ENCODE peak calls at places on chromosome 9, in eight cellular contexts. D is mucosa of descending colon, S is AG04450, X is NCI-H1092 treated with DMSO at 0.1 percent for 48 hours, Y is fibroblast of pulmonary artery, R is colonic mucosa, W is A549, M is HL-60. V is an unnamed sample.
A peak's percentile ranks its signal among the peaks of the same experiment; 100 is the strongest.

GRCh38 chr9:19085295-19085694 is 17.4 kb downstream of the HAUS6 start:
- DNase-seq in R (no peak), W (peak; percentile 23), Y (peak; percentile 16), M (no peak), D (no peak), S (no peak), X (peak; percentile 37), V (no peak)

GRCh38 chr9:17906841-17907779 is 328.2 kb downstream of the SH3GL2 start:
- DNase-seq in X (no peak), W (no peak), R (peak; percentile 73), D (peak; percentile 72), S (no peak), M (no peak), Y (no peak), V (peak; percentile 74)

GRCh38 chr9:93380410-93381060 is 71.0 kb upstream of the FAM120A start:
- DNase-seq in R (no peak), M (no peak), Y (no peak), X (no peak), W (no peak), S (no peak), D (no peak), V (no peak)

GRCh38 chr9:126462617-126463016 is 136.0 kb downstream of the MVB12B start:
- DNase-seq in R (no peak), D (no peak), W (no peak), X (no peak), M (no peak), S (no peak), Y (no peak), V (no peak)

GRCh38 chr9:99056186-99056585 is 48.7 kb upstream of the TGFBR1 start:
- DNase-seq in D (no peak), S (no peak), X (no peak), M (no peak), Y (no peak), W (no peak), R (no peak), V (no peak)

GRCh38 chr9:124000784-124001444 is 10.7 kb upstream of the LHX2 start:
- DNase-seq in S (no peak), M (no peak), R (no peak), W (no peak), X (peak; percentile 14), D (no peak), Y (no peak), V (no peak)

GRCh38 chr9:115606851-115607250 is 488.9 kb upstream of the TNC start:
- DNase-seq in M (no peak), S (no peak), R (no peak), D (no peak), X (no peak), W (no peak), Y (no peak), V (no peak)

GRCh38 chr9:136747161-136748060 is 914 bp downstream of the LCN6 start:
- DNase-seq in M (no peak), S (no peak), D (no peak), W (no peak), X (no peak), R (no peak), Y (no peak), V (no peak)

GRCh38 chr9:109907400-109907799 is 127.4 kb downstream of the PALM2AKAP2 start:
- DNase-seq in S (no peak), D (peak; percentile 59), M (no peak), W (no peak), Y (peak; percentile 92), X (no peak), R (peak; percentile 70), V (peak; percentile 61)

GRCh38 chr9:117290809-117291208 is 124.0 kb downstream of the ASTN2 start:
- DNase-seq in Y (no peak), R (no peak), W (no peak), D (no peak), S (no peak), X (no peak), M (no peak), V (no peak)

GRCh38 chr9:71273613-71274012 is 152.2 kb upstream of the TRPM3 start:
- DNase-seq in Y (no peak), D (no peak), W (no peak), R (no peak), M (no peak), S (no peak), X (no peak), V (no peak)

GRCh38 chr9:89622933-89623861 is 18.4 kb downstream of the GADD45G start:
- DNase-seq in S (no peak), R (no peak), X (no peak), D (no peak), M (no peak), W (no peak), Y (no peak), V (no peak)

GRCh38 chr9:129752915-129753724 is at the start of gene PTGES:
- DNase-seq in X (no peak), D (peak; percentile 70), S (peak; percentile 68), M (peak; percentile 12), Y (peak; percentile 82), R (peak; percentile 78), W (peak; percentile 79), V (peak; percentile 73)

GRCh38 chr9:91623004-91623403 is 199.4 kb upstream of the NFIL3 start:
- DNase-seq in Y (no peak), S (no peak), M (no peak), R (no peak), X (no peak), D (no peak), W (no peak), V (no peak)

GRCh38 chr9:134747951-134748489 is 106.4 kb downstream of the COL5A1 start:
- DNase-seq in M (no peak), X (no peak), W (no peak), D (no peak), S (no peak), Y (no peak), R (no peak), V (no peak)

GRCh38 chr9:92740446-92740961 is 24.1 kb downstream of the BICD2 start:
- DNase-seq in R (no peak), Y (no peak), S (no peak), D (no peak), X (no peak), M (peak; percentile 18), W (no peak), V (no peak)

GRCh38 chr9:78866228-78867132 is 569.6 kb downstream of the PSAT1 start:
- DNase-seq in R (no peak), S (peak; percentile 59), M (no peak), D (no peak), W (peak; percentile 97), X (no peak), Y (peak; percentile 91), V (no peak)

GRCh38 chr9:31615964-31616363 is 768.5 kb upstream of the ACO1 start:
- DNase-seq in Y (no peak), S (no peak), R (no peak), D (no peak), W (no peak), M (no peak), X (no peak), V (no peak)

GRCh38 chr9:88256216-88256615 is 117.9 kb upstream of the SPATA31C2 start:
- DNase-seq in R (no peak), S (no peak), Y (no peak), X (no peak), D (no peak), M (no peak), W (no peak), V (no peak)

GRCh38 chr9:81080185-81080584 is 609.2 kb downstream of the TLE1 start:
- DNase-seq in R (no peak), D (no peak), M (no peak), W (no peak), S (no peak), Y (no peak), X (no peak), V (no peak)

GRCh38 chr9:38253200-38253599 is 139.3 kb upstream of the ALDH1B1 start:
- DNase-seq in Y (no peak), W (no peak), D (no peak), M (no peak), R (no peak), S (no peak), X (no peak), V (no peak)

GRCh38 chr9:136045595-136046554 is 49.2 kb downstream of the NACC2 start:
- DNase-seq in S (no peak), X (no peak), R (no peak), M (peak; percentile 92), D (no peak), Y (peak; percentile 39), W (no peak), V (no peak)

GRCh38 chr9:114824130-114824529 is 18.3 kb upstream of the TNFSF15 start:
- DNase-seq in Y (peak; percentile 42), S (peak; percentile 36), M (no peak), D (no peak), X (no peak), R (no peak), W (no peak), V (no peak)

GRCh38 chr9:93950619-93951601 is 4.2 kb downstream of the BARX1 start:
- DNase-seq in R (peak; percentile 32), S (no peak), X (no peak), D (peak; percentile 43), W (no peak), Y (no peak), M (no peak), V (no peak)

GRCh38 chr9:93200989-93201339 is 17.0 kb downstream of the WNK2 start:
- DNase-seq in W (no peak), Y (no peak), X (peak; percentile 34), D (no peak), M (no peak), S (no peak), R (no peak), V (no peak)

GRCh38 chr9:77023726-77024125 is 4.3 kb downstream of the FOXB2 start:
- DNase-seq in R (no peak), X (no peak), W (no peak), D (no peak), S (no peak), M (no peak), Y (no peak), V (no peak)

GRCh38 chr9:114497220-114497619 is 8.1 kb downstream of the WHRN start:
- DNase-seq in D (no peak), S (no peak), R (no peak), X (no peak), M (no peak), W (no peak), Y (no peak), V (no peak)

GRCh38 chr9:5719546-5719945 is 90.6 kb downstream of the RIC1 start:
- DNase-seq in S (no peak), D (no peak), M (no peak), R (no peak), X (no peak), Y (peak; percentile 27), W (peak; percentile 9), V (no peak)

GRCh38 chr9:129685220-129685932 is 19.9 kb downstream of the PRRX2 start:
- DNase-seq in S (no peak), D (no peak), R (no peak), X (no peak), M (no peak), Y (no peak), W (peak; percentile 84), V (no peak)

GRCh38 chr9:128716581-128717254 is 7.2 kb downstream of the ZDHHC12 start:
- DNase-seq in D (peak; percentile 53), Y (no peak), X (no peak), R (no peak), M (no peak), W (no peak), S (no peak), V (no peak)

GRCh38 chr9:20624201-20625002 is 2.1 kb upstream of the MLLT3 start:
- DNase-seq in X (peak; percentile 74), S (no peak), M (peak; percentile 37), R (peak; percentile 75), Y (peak; percentile 87), W (peak; percentile 84), D (peak; percentile 87), V (peak; percentile 41)

GRCh38 chr9:129823163-129823933 is 588 bp downstream of the TOR1A start:
- DNase-seq in M (peak; percentile 67), W (peak; percentile 43), X (no peak), D (no peak), S (no peak), Y (peak; percentile 37), R (no peak), V (no peak)

V was measured in left colon.